ENCODE peak calls at places on chromosome 7, in five cellular contexts. P is K562, A is GM12891, V is H1, R is GM12878. Y is an unnamed sample.

GRCh38 chr7:155865830-155866545 is 53.7 kb upstream of the SHH start:
- DNase-seq in P (no peak), A (no peak), V (peak; percentile 42), R (no peak), Y (no peak)

GRCh38 chr7:27263781-27264180 is 21.2 kb downstream of the EVX1 start:
- DNase-seq in P (no peak), A (no peak), V (no peak), R (no peak), Y (no peak)

GRCh38 chr7:1321411-1322239 is 89.0 kb downstream of the UNCX start:
- DNase-seq in P (no peak), A (no peak), V (no peak), R (no peak), Y (no peak)

GRCh38 chr7:1678070-1678543 is 8.0 kb downstream of the ELFN1 start:
- DNase-seq in P (no peak), A (no peak), V (no peak), R (no peak), Y (no peak)

GRCh38 chr7:17599733-17600685 is 301.6 kb downstream of the AHR start:
- DNase-seq in P (no peak), A (no peak), V (no peak), R (no peak), Y (no peak)

GRCh38 chr7:98283127-98283886 is 1.8 kb downstream of the BRI3 start:
- DNase-seq in P (no peak), A (no peak), V (no peak), R (no peak), Y (no peak)

GRCh38 chr7:131655866-131656265 is 99.4 kb upstream of the PODXL start:
- DNase-seq in P (no peak), A (no peak), V (no peak), R (no peak), Y (no peak)

GRCh38 chr7:105228555-105228954 is 160.2 kb downstream of the SRPK2 start:
- DNase-seq in P (no peak), A (no peak), V (peak; percentile 72), R (no peak), Y (no peak)

GRCh38 chr7:3960045-3960772 is 659.2 kb downstream of the SDK1 start:
- DNase-seq in P (no peak), A (no peak), V (no peak), R (no peak), Y (no peak)

GRCh38 chr7:34060548-34060947 is 155.2 kb downstream of the BMPER start:
- DNase-seq in P (no peak), A (no peak), V (no peak), R (no peak), Y (no peak)

GRCh38 chr7:96179863-96180262 is 142.0 kb downstream of the SLC25A13 start:
- DNase-seq in P (no peak), A (no peak), V (no peak), R (no peak), Y (no peak)

GRCh38 chr7:136594739-136595144 is 273.7 kb upstream of the CHRM2 start:
- DNase-seq in P (no peak), A (no peak), V (no peak), R (no peak), Y (no peak)

GRCh38 chr7:37987732-37988131 is 67.3 kb downstream of the EPDR1 start:
- DNase-seq in P (no peak), A (no peak), V (no peak), R (no peak), Y (no peak)

GRCh38 chr7:25594122-25594521 is 365.8 kb upstream of the NPVF start:
- DNase-seq in P (no peak), A (no peak), V (no peak), R (no peak), Y (no peak)

GRCh38 chr7:2231992-2232765 is 566 bp downstream of the MAD1L1 start:
- DNase-seq in P (peak; percentile 44), A (no peak), V (peak; percentile 63), R (no peak), Y (peak; percentile 64)

GRCh38 chr7:106190589-106191330 is 78.6 kb upstream of the SYPL1 start:
- DNase-seq in P (no peak), A (no peak), V (no peak), R (no peak), Y (no peak)

GRCh38 chr7:56537952-56538351 is 421.7 kb upstream of the NUPR2 start:
- DNase-seq in P (no peak), A (no peak), V (no peak), R (no peak), Y (no peak)

GRCh38 chr7:56605146-56605545 is 488.9 kb upstream of the NUPR2 start:
- DNase-seq in P (no peak), A (no peak), V (no peak), R (no peak), Y (no peak)

GRCh38 chr7:945147-945555 is 9.3 kb downstream of the ADAP1 start:
- DNase-seq in P (no peak), A (no peak), V (no peak), R (no peak), Y (no peak)

GRCh38 chr7:127751062-127751722 is 99.2 kb downstream of the SND1 start:
- DNase-seq in P (no peak), A (no peak), V (no peak), R (no peak), Y (no peak)

GRCh38 chr7:146885231-146885630 is 768.6 kb downstream of the CNTNAP2 start:
- DNase-seq in P (no peak), A (no peak), V (no peak), R (no peak), Y (no peak)

GRCh38 chr7:44383566-44383965 is 58.2 kb upstream of the CAMK2B start:
- DNase-seq in P (no peak), A (no peak), V (peak; percentile 27), R (no peak), Y (no peak)

GRCh38 chr7:4882169-4882741 is 1.3 kb downstream of the RADIL start:
- DNase-seq in P (peak; percentile 35), A (no peak), V (peak; percentile 60), R (no peak), Y (no peak)

DNA sequence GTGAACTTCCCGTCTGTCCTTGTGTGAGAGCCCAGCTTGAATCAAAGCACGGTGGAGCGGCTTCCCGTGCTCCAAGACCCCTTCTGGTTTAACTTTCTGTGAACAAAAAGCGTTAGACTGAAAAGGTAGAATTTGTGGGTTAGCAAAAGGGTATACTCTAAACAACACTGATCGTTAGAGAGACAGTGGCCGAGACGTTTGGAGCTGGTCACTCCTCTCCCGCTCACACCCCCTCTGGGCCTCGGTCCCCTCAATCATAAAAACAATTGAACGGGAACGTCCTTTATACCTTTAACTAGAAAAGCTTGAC is 502 bp downstream of the PRKRIP1 start:
- DNase-seq in P (no peak), A (no peak), V (no peak), R (no peak), Y (no peak)
- TF ChIP-seq POLR2A in P (peak; percentile 62), A (no peak), V (no peak), R (no peak), Y (no peak)

GRCh38 chr7:137664846-137665245 is 181.9 kb downstream of the DGKI start:
- DNase-seq in P (no peak), A (no peak), V (no peak), R (no peak), Y (no peak)
- TF ChIP-seq TAF1 in P (no peak), A (no peak), V (no peak), R (no peak), Y (no peak)

GRCh38 chr7:101162551-101163280 is 2.7 kb downstream of the VGF start:
- DNase-seq in P (peak; percentile 78), A (no peak), V (peak; percentile 85), R (no peak), Y (no peak)
- TF ChIP-seq POLR2A in P (no peak), A (no peak), V (peak; percentile 50), R (peak; percentile 64), Y (no peak)

GRCh38 chr7:129188372-129188891 is at the start of gene SMO:
- DNase-seq in P (no peak), A (peak; percentile 56), V (peak; percentile 91), R (no peak), Y (peak; percentile 58)
- TF ChIP-seq TAF1 in P (no peak), A (no peak), V (peak; percentile 94), R (no peak), Y (no peak)

DNA sequence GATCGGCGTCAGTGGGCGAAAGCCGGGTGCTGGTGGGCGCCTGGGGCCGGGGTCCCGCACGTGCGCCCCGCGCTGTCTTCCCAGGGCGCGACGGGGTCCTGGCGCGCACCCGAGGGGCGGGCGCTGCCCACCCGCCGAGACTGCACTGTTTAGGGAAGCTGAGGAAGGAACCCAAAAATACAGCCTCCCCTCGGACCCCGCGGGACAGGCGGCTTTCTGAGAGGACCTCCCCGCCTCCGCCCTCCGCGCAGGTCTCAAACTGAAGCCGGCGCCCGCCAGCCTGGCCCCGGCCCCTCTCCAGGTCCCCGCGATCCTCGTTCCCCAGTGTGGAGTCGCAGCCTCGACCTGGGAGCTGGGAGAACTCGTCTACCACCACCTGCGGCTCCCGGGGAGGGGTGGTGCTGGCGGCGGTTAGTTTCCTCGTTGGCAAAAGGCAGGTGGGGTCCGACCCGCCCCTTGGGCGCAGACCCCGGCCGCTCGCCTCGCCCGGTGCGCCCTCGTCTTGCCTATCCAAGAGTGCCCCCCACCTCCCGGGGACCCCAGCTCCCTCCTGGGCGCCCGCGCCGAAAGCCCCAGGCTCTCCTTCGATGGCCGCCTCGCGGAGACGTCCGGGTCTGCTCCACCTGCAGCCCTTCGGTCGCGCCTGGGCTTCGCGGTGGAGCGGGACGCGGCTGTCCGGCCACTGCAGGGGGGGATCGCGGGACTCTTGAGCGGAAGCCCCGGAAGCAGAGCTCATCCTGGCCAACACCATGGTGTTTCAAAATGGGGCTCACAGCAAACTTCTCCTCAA is 1.1 kb downstream of the EGFR start:
- DNase-seq in P (no peak), A (peak; percentile 20), V (peak; percentile 61), R (no peak), Y (no peak)
- TF ChIP-seq POLR2A in P (no peak), A (no peak), V (no peak), R (no peak), Y (no peak)

Y was measured in GM12892.